ENCODE peak calls at places on chromosomes 16 and 17, in ten cellular contexts. T is lower leg skin; Z is stimulated activated CD4-positive, alpha-beta T cell treated with anti-CD3 and anti-CD28 coated beads, Interleukin-15, amount 100 ng/mL, for 1 hour; P is GM19239; L is mucosa of descending colon; F is NCI-H1048; W is 8988T; A is NCI-H1092; E is NCI-H2171 treated with DMSO at 0.1 percent for 48 hours; Y is stimulated activated naive CD8-positive, alpha-beta T cell treated with anti-CD3 and anti-CD28 coated beads, Interleukin-15, amount 100 ng/mL, for 72 hours. D is an unnamed sample.

GRCh38 chr17:77254961-77255741 is 114.4 kb downstream of the SEC14L1 start:
- DNase-seq in T (no peak), Z (no peak), P (no peak), L (no peak), F (no peak), W (peak; percentile 57), A (no peak), E (no peak), Y (no peak), D (no peak)

GRCh38 chr17:20952183-20952582 is 90.6 kb downstream of the USP22 start:
- DNase-seq in T (no peak), Z (no peak), P (no peak), L (peak; percentile 44), F (no peak), W (no peak), A (no peak), E (no peak), Y (no peak), D (no peak)

GRCh38 chr17:55772086-55772485 is 21.2 kb downstream of the PCTP start:
- DNase-seq in T (no peak), Z (no peak), P (no peak), L (no peak), F (no peak), W (no peak), A (no peak), E (no peak), Y (no peak), D (no peak)

GRCh38 chr17:46851029-46851741 is at the start of gene WNT9B:
- DNase-seq in T (no peak), Z (no peak), P (no peak), L (peak; percentile 85), F (peak; percentile 29), W (peak; percentile 61), A (no peak), E (peak; percentile 75), Y (no peak), D (no peak)

GRCh38 chr17:11627301-11627700 is 29.0 kb downstream of the DNAH9 start:
- DNase-seq in T (no peak), Z (no peak), P (no peak), L (no peak), F (no peak), W (no peak), A (no peak), E (no peak), Y (no peak), D (no peak)

GRCh38 chr16:57815987-57816745 is 13.9 kb upstream of the KIFC3 start:
- DNase-seq in T (peak; percentile 98), Z (no peak), P (no peak), L (peak; percentile 78), F (no peak), W (peak; percentile 89), A (no peak), E (peak; percentile 92), Y (no peak), D (no peak)

GRCh38 chr17:67671492-67671891 is 46.2 kb upstream of the NOL11 start:
- DNase-seq in T (no peak), Z (no peak), P (no peak), L (no peak), F (no peak), W (no peak), A (peak; percentile 47), E (peak; percentile 92), Y (no peak), D (no peak)

GRCh38 chr16:28843766-28844165 is 2.4 kb downstream of the TUFM start:
- DNase-seq in T (no peak), Z (no peak), P (no peak), L (no peak), F (no peak), W (no peak), A (no peak), E (no peak), Y (no peak), D (no peak)

GRCh38 chr16:15951852-15952251 is 2.4 kb downstream of the ABCC1 start:
- DNase-seq in T (no peak), Z (no peak), P (no peak), L (no peak), F (no peak), W (no peak), A (no peak), E (no peak), Y (no peak), D (no peak)

GRCh38 chr17:61574542-61575351 is 16.3 kb downstream of the NACA2 start:
- DNase-seq in T (no peak), Z (no peak), P (no peak), L (peak; percentile 22), F (no peak), W (no peak), A (peak; percentile 18), E (peak; percentile 71), Y (no peak), D (no peak)

GRCh38 chr16:24075929-24076716 is 180.0 kb upstream of the CACNG3 start:
- DNase-seq in T (no peak), Z (no peak), P (peak; percentile 9), L (no peak), F (no peak), W (no peak), A (no peak), E (no peak), Y (no peak), D (peak; percentile 18)

GRCh38 chr17:57226793-57227192 is 29.5 kb upstream of the MSI2 start:
- DNase-seq in T (no peak), Z (no peak), P (no peak), L (no peak), F (no peak), W (no peak), A (no peak), E (no peak), Y (no peak), D (no peak)

GRCh38 chr16:10523025-10523424 is 57.4 kb downstream of the EMP2 start:
- DNase-seq in T (no peak), Z (no peak), P (no peak), L (no peak), F (no peak), W (no peak), A (no peak), E (peak; percentile 12), Y (no peak), D (no peak)

GRCh38 chr16:2152695-2153506 is 2.7 kb upstream of the TRAF7 start:
- DNase-seq in T (no peak), Z (no peak), P (no peak), L (peak; percentile 71), F (no peak), W (no peak), A (no peak), E (peak; percentile 33), Y (no peak), D (no peak)

GRCh38 chr16:81693047-81693446 is 86.0 kb upstream of the PLCG2 start:
- DNase-seq in T (no peak), Z (no peak), P (no peak), L (no peak), F (no peak), W (no peak), A (no peak), E (no peak), Y (no peak), D (no peak)

GRCh38 chr17:43992641-43993040 is 11.8 kb upstream of the NAGS start:
- DNase-seq in T (no peak), Z (no peak), P (no peak), L (no peak), F (no peak), W (no peak), A (no peak), E (no peak), Y (no peak), D (no peak)

GRCh38 chr16:81629896-81630631 is 149.0 kb upstream of the PLCG2 start:
- DNase-seq in T (no peak), Z (no peak), P (no peak), L (no peak), F (no peak), W (no peak), A (no peak), E (peak; percentile 8), Y (no peak), D (no peak)

GRCh38 chr16:25224731-25225319 is 8.1 kb downstream of the AQP8 start:
- DNase-seq in T (no peak), Z (no peak), P (no peak), L (no peak), F (no peak), W (no peak), A (no peak), E (no peak), Y (no peak), D (no peak)

GRCh38 chr16:781346-782010 is 6.7 kb downstream of the RPUSD1 start:
- DNase-seq in T (no peak), Z (no peak), P (no peak), L (no peak), F (no peak), W (no peak), A (no peak), E (no peak), Y (no peak), D (no peak)

GRCh38 chr17:68356520-68356919 is 65.2 kb downstream of the ARSG start:
- DNase-seq in T (no peak), Z (peak; percentile 12), P (peak; percentile 44), L (no peak), F (no peak), W (no peak), A (no peak), E (no peak), Y (peak; percentile 54), D (peak; percentile 46)

GRCh38 chr16:11762431-11762830 is 19.8 kb upstream of the TXNDC11 start:
- DNase-seq in T (no peak), Z (no peak), P (no peak), L (no peak), F (no peak), W (no peak), A (no peak), E (no peak), Y (no peak), D (no peak)

GRCh38 chr16:86923656-86924055 is 345.3 kb downstream of the FOXL1 start:
- DNase-seq in T (no peak), Z (no peak), P (no peak), L (no peak), F (no peak), W (no peak), A (no peak), E (no peak), Y (no peak), D (no peak)

GRCh38 chr17:12743046-12743445 is 46.3 kb upstream of the ARHGAP44 start:
- DNase-seq in T (no peak), Z (no peak), P (no peak), L (no peak), F (no peak), W (no peak), A (no peak), E (no peak), Y (no peak), D (no peak)

GRCh38 chr16:3004781-3005284 is 7.9 kb upstream of the CLDN9 start:
- DNase-seq in T (no peak), Z (no peak), P (no peak), L (peak; percentile 81), F (no peak), W (no peak), A (no peak), E (peak; percentile 29), Y (no peak), D (no peak)

GRCh38 chr17:83064732-83065659 is 14.4 kb upstream of the METRNL start:
- DNase-seq in T (peak; percentile 90), Z (no peak), P (no peak), L (peak; percentile 78), F (no peak), W (no peak), A (no peak), E (no peak), Y (no peak), D (no peak)

GRCh38 chr17:17751489-17751995 is 70.3 kb downstream of the RAI1 start:
- DNase-seq in T (no peak), Z (no peak), P (no peak), L (no peak), F (no peak), W (no peak), A (no peak), E (peak; percentile 66), Y (peak; percentile 33), D (no peak)

GRCh38 chr17:55089955-55090573 is 121.5 kb downstream of the STXBP4 start:
- DNase-seq in T (no peak), Z (no peak), P (peak; percentile 9), L (no peak), F (no peak), W (no peak), A (peak; percentile 4), E (peak; percentile 8), Y (peak; percentile 16), D (peak; percentile 74)